ENCODE peak calls at places on chromosomes 11 and 22, in seven cellular contexts. F, O, K, H, C, Y and N are unnamed samples.

GRCh38 chr11:1174441-1175370 is 17.0 kb downstream of the MUC5AC start:
- DNase-seq in O (no peak), H (no peak), C (peak), F (no peak), K (no peak), Y (peak), N (no peak)

GRCh38 chr22:21826204-21826603 is 41.2 kb downstream of the MAPK1 start:
- DNase-seq in F (no peak), C (no peak), Y (no peak), O (no peak), K (no peak), H (no peak), N (no peak)

GRCh38 chr11:109033627-109034340 is 368.9 kb downstream of the DDX10 start:
- DNase-seq in H (no peak), Y (no peak), C (no peak), K (no peak), O (peak), F (no peak), N (no peak)

GRCh38 chr22:50488886-50489285 is 2.2 kb downstream of the MIOX start:
- DNase-seq in Y (no peak), K (no peak), O (no peak), C (no peak), F (no peak), H (no peak), N (no peak)

GRCh38 chr11:38756537-38756936 is 2158.5 kb upstream of the RAG2 start:
- DNase-seq in F (no peak), O (no peak), Y (no peak), K (no peak), C (no peak), H (no peak), N (no peak)

GRCh38 chr22:33921576-33922181 is 1.4 kb upstream of the LARGE1 start:
- DNase-seq in C (peak), H (peak), F (peak), O (peak), K (peak), Y (peak), N (no peak)

GRCh38 chr11:77470504-77470903 is 3.4 kb downstream of the PAK1 start:
- DNase-seq in H (no peak), F (no peak), K (no peak), Y (no peak), O (no peak), C (no peak), N (no peak)

GRCh38 chr11:27718346-27718852 is 18.1 kb upstream of the BDNF start:
- DNase-seq in F (no peak), K (no peak), O (peak), H (peak), C (no peak), Y (no peak), N (no peak)

GRCh38 chr11:119684361-119685072 is 44.5 kb downstream of the NECTIN1 start:
- DNase-seq in H (no peak), Y (no peak), K (no peak), O (peak), F (no peak), C (no peak), N (no peak)

GRCh38 chr22:44811141-44811540 is 58.8 kb downstream of the ARHGAP8 start:
- DNase-seq in C (no peak), K (no peak), Y (peak), O (no peak), H (no peak), F (no peak), N (no peak)

GRCh38 chr11:83691387-83692088 is 405.4 kb upstream of the CCDC90B start:
- DNase-seq in O (no peak), F (no peak), H (no peak), C (no peak), Y (no peak), K (no peak), N (no peak)

GRCh38 chr11:10770626-10771254 is 19.7 kb downstream of the CTR9 start:
- DNase-seq in K (no peak), F (no peak), O (peak), C (no peak), H (peak), Y (no peak), N (no peak)

GRCh38 chr11:61797263-61797944 is 4.7 kb downstream of the FEN1 start:
- DNase-seq in K (no peak), H (peak), F (peak), O (peak), Y (no peak), C (peak), N (peak)

GRCh38 chr11:85132839-85133238 is 494.3 kb downstream of the DLG2 start:
- DNase-seq in F (no peak), H (peak), Y (peak), C (no peak), O (peak), K (no peak), N (no peak)

GRCh38 chr11:36487619-36488018 is 22.5 kb downstream of the TRAF6 start:
- DNase-seq in H (no peak), O (no peak), K (no peak), C (no peak), Y (no peak), F (no peak), N (no peak)

GRCh38 chr11:17906436-17906835 is 106.4 kb downstream of the SERGEF start:
- DNase-seq in F (peak), K (no peak), H (no peak), O (no peak), C (no peak), Y (peak), N (no peak)

GRCh38 chr11:7569044-7569443 is 55.2 kb downstream of the PPFIBP2 start:
- DNase-seq in Y (no peak), C (no peak), K (no peak), O (no peak), H (no peak), F (no peak), N (no peak)

GRCh38 chr22:19713228-19713627 is 1.1 kb upstream of the SEPTIN5 start:
- DNase-seq in Y (no peak), C (no peak), H (no peak), F (no peak), K (no peak), O (no peak), N (no peak)

GRCh38 chr22:35212020-35212419 is 45.3 kb upstream of the HMGXB4 start:
- DNase-seq in O (peak), K (no peak), Y (no peak), C (peak), F (no peak), H (no peak), N (no peak)

GRCh38 chr11:41334007-41334933 is 125.2 kb downstream of the LRRC4C start:
- DNase-seq in H (no peak), O (no peak), Y (no peak), F (no peak), C (no peak), K (no peak), N (no peak)

GRCh38 chr11:114651145-114651718 is 27.1 kb upstream of the NXPE2 start:
- DNase-seq in O (no peak), Y (no peak), F (no peak), C (no peak), K (no peak), H (no peak), N (no peak)
- H3K4me3 ChIP-seq in O (no peak), Y (no peak), F (no peak), C (no peak), K (no peak), H (peak), N (no peak)

GRCh38 chr22:23760056-23760455 is 2.7 kb upstream of the C22orf15 start:
- DNase-seq in C (no peak), O (no peak), Y (no peak), F (no peak), H (no peak), K (no peak), N (no peak)

GRCh38 chr22:23759566-23759965 is 3.2 kb upstream of the C22orf15 start:
- DNase-seq in Y (no peak), F (no peak), C (no peak), K (no peak), O (no peak), H (no peak), N (no peak)

GRCh38 chr22:23763579-23764331 is 965 bp downstream of the C22orf15 start:
- DNase-seq in Y (peak), H (no peak), K (peak), F (peak), C (no peak), O (no peak), N (peak)

GRCh38 chr22:23764931-23765881 is 2.4 kb downstream of the C22orf15 start:
- DNase-seq in Y (no peak), C (no peak), F (no peak), K (no peak), H (no peak), O (no peak), N (no peak)

DNA sequence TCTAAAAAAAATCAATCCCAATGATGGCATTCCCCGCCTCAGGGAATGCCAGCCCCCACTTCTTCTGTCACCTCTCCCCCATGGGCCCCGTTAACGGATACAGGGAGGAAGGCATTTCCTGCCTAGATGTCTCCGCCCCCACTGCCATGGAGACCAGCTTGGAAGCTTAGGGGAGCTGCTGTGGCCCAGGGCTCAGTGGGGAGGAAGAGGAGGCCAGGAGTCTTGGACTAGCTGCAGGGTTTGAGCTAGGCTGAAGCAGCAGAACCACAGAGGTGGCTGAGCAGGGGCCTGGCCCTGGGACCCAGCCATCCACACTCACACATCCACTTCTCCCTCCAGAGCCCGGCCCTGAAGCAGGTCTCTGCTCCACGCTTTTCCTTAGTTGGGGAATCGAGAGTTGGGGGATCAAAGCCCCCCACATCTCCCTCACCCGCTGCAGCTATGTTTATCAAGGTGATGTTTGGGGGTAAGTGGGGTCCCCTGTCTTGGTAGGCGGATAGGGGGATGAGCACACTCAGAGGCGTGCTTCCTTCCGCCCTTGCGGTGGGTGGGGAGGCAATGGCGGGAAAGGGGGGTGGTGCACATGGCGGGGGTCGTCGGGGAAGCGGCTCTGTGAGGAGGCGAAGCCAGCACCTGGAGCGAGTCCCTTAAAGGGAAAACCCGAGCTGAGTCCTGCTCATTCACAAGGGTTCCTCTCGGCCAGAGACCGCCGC is at the start of gene C22orf15:
- DNase-seq in F (no peak), H (no peak), Y (no peak), C (no peak), K (no peak), O (no peak), N (no peak)
- H3K4me3 ChIP-seq in F (peak), H (no peak), Y (no peak), C (no peak), K (peak), O (no peak), N (peak)

GRCh38 chr11:64660706-64661105 is 62.3 kb downstream of the NRXN2 start:
- DNase-seq in O (no peak), H (no peak), K (no peak), C (no peak), Y (no peak), F (peak), N (no peak)
- H3K4me3 ChIP-seq in O (peak), H (no peak), K (no peak), C (no peak), Y (no peak), F (no peak), N (no peak)

DNA sequence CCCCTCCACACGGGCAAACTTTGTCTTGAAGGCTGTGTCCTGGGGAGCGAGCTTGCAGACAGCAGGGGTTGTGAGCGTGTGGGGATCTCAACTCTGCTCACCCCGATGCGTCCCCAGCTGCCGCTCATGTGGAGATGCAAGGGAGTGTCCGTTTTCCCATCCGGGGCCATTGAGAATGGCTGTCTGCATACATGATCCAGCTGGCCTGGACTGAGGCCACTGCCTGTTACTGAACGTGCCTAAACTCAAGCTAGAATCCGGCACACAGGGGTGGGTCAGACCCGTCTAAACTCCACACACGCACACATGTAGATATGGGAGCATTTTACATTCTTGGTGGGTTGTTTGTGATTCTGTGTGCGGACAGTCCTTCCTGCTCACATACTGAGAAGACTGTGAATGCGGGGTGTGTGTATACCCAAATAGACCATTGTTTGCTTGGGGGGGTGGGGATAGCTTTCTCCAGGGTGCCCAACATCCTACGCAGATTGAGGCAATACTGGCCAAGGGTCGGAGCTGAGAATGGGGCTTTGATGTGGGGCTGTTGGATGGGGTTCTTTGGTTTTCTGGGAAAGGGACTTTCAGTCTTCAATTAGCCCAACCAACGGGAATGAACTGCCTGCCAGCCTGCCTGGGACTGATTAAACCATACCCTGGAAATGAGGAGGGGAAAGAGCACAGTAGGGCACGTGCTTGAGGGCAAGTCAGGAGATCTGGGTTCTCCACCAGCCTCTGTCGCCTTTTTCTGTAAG is 60.4 kb downstream of the ST3GAL4 start:
- DNase-seq in C (no peak), F (peak), Y (no peak), K (peak), H (no peak), O (no peak), N (peak)
- H3K4me3 ChIP-seq in C (no peak), F (peak), Y (no peak), K (peak), H (no peak), O (peak), N (peak)

GRCh38 chr11:65891180-65892136 is 985 bp downstream of the CCDC85B start:
- DNase-seq in K (no peak), O (peak), Y (peak), C (no peak), H (no peak), F (peak), N (no peak)

GRCh38 chr11:65895482-65895981 is 4.7 kb downstream of the FOSL1 start:
- DNase-seq in F (peak), O (no peak), K (no peak), Y (peak), C (no peak), H (no peak), N (no peak)

GRCh38 chr11:65892661-65893317 is 2.3 kb downstream of the CCDC85B start:
- DNase-seq in Y (peak), O (no peak), F (peak), K (no peak), C (no peak), H (no peak), N (no peak)

GRCh38 chr11:65896009-65896999 is 3.9 kb downstream of the FOSL1 start:
- DNase-seq in H (no peak), C (no peak), O (no peak), K (no peak), F (peak), Y (peak), N (no peak)

DNA sequence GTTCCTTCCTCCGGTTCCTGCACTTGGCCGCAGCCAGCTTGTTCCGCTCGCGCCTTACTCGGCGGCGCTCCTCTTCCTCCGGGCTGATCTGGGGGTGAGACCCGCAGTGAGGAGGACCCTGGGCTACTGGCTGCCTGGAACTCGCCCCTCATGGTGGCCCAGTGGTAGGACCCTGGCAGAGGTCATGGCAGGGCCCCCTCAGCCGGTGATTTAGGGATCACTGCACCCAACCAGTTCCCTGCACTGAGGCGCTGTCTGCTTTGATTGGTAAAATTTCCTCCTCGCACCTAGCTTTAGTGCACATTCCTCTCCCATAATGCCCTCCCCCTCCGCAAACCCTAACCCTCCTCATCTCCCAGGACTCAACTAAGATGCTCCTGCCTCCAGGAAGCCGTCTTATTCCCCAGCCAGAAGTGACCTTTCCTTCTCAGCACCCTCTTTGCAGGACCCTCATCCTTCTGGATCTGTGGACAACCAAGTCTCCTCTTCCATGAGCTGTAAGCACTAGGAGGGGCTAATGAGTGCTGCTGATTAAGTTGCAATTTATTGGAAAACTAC is 3.6 kb downstream of the CCDC85B start:
- DNase-seq in Y (peak), H (no peak), F (peak), K (no peak), O (no peak), C (no peak), N (peak)
- H3K4me3 ChIP-seq in Y (no peak), H (no peak), F (peak), K (peak), O (no peak), C (no peak), N (peak)

GRCh38 chr11:69985654-69986420 is 92.3 kb upstream of the ANO1 start:
- DNase-seq in C (no peak), H (no peak), F (no peak), O (peak), K (peak), Y (peak), N (no peak)
- H3K4me3 ChIP-seq in C (no peak), H (peak), F (peak), O (no peak), K (peak), Y (no peak), N (no peak)

GRCh38 chr11:131385763-131386394 is 15.5 kb downstream of the NTM start:
- DNase-seq in O (no peak), H (no peak), C (no peak), F (no peak), Y (no peak), K (no peak), N (no peak)
- H3K4me3 ChIP-seq in O (no peak), H (no peak), C (no peak), F (no peak), Y (no peak), K (no peak), N (no peak)